ENCODE peak calls at places on chromosomes 7 and 10, in nine cellular contexts. W, Z, F, O, J, R, L, G and S are unnamed samples. For H3K4me1 and H3K27me3, the result is how much of the 10 kb centered on the place peaks cover.

GRCh38 chr10:62437696-62438095 is 63.5 kb downstream of the ZNF365 start:
- DNase-seq in O (no peak), F (no peak), W (no peak), G (peak), Z (peak), J (no peak), R (no peak), L (no peak), S (no peak)

GRCh38 chr7:129205987-129206785 is 17.8 kb downstream of the SMO start:
- DNase-seq in F (no peak), J (no peak), W (no peak), Z (no peak), R (no peak), G (no peak), O (no peak), L (no peak), S (no peak)

GRCh38 chr7:37040330-37040729 is 316.0 kb upstream of the AOAH start:
- DNase-seq in W (no peak), J (no peak), L (no peak), O (no peak), G (no peak), Z (no peak), R (no peak), F (no peak), S (no peak)

GRCh38 chr7:134920026-134920758 is 66.1 kb upstream of the AGBL3 start:
- DNase-seq in L (no peak), W (no peak), F (no peak), Z (peak), J (no peak), O (no peak), R (no peak), G (no peak), S (no peak)

GRCh38 chr10:125407557-125407956 is 247.2 kb upstream of the CTBP2 start:
- DNase-seq in O (no peak), G (no peak), J (no peak), Z (no peak), L (no peak), R (no peak), W (no peak), F (no peak), S (no peak)

GRCh38 chr7:117807688-117808087 is 65.6 kb downstream of the CTTNBP2 start:
- DNase-seq in J (no peak), L (no peak), Z (no peak), W (no peak), R (no peak), O (no peak), G (no peak), F (no peak), S (no peak)

GRCh38 chr10:89382757-89383156 is 4.9 kb downstream of the IFIT1B start:
- DNase-seq in W (no peak), R (no peak), O (no peak), Z (peak), L (no peak), J (no peak), F (no peak), G (no peak), S (no peak)

GRCh38 chr7:44282601-44283171 is 42.7 kb downstream of the CAMK2B start:
- DNase-seq in R (peak), L (peak), O (no peak), J (peak), F (peak), Z (no peak), G (peak), W (no peak), S (peak)

GRCh38 chr10:119397416-119397815 is 145.1 kb downstream of the RGS10 start:
- DNase-seq in W (no peak), J (no peak), Z (no peak), O (no peak), L (no peak), R (no peak), G (no peak), F (no peak), S (no peak)

GRCh38 chr10:127923646-127924045 is 16.7 kb downstream of the PTPRE start:
- DNase-seq in O (no peak), G (no peak), W (no peak), F (no peak), Z (no peak), L (no peak), R (no peak), J (no peak), S (no peak)

GRCh38 chr7:157404845-157405481 is 68.2 kb downstream of the DNAJB6 start:
- DNase-seq in F (no peak), R (no peak), L (no peak), G (peak), W (no peak), J (no peak), Z (peak), O (peak), S (no peak)

GRCh38 chr7:36958094-36958718 is 233.9 kb upstream of the AOAH start:
- DNase-seq in R (no peak), Z (peak), O (no peak), F (no peak), G (no peak), J (no peak), W (no peak), L (no peak), S (no peak)

GRCh38 chr7:111126987-111127386 is 36.1 kb downstream of the LRRN3 start:
- DNase-seq in F (no peak), G (no peak), R (no peak), O (no peak), J (no peak), L (no peak), W (no peak), Z (peak), S (no peak)

GRCh38 chr7:137820677-137821420 is 25.9 kb downstream of the DGKI start:
- DNase-seq in L (no peak), W (peak), G (peak), Z (peak), R (peak), J (no peak), F (peak), O (peak), S (no peak)

GRCh38 chr10:128036746-128037542 is 89.3 kb downstream of the MKI67 start:
- DNase-seq in L (peak), W (no peak), R (no peak), J (no peak), F (no peak), Z (peak), G (no peak), O (no peak), S (no peak)

GRCh38 chr10:87093461-87094372 is 926 bp downstream of the GLUD1 start:
- DNase-seq in J (peak), F (peak), Z (peak), R (peak), G (peak), W (peak), O (peak), L (peak), S (peak)

GRCh38 chr10:20855398-20856038 is 41.6 kb downstream of the NEBL start:
- DNase-seq in R (no peak), F (no peak), W (no peak), O (no peak), L (no peak), J (no peak), Z (peak), G (no peak), S (no peak)

GRCh38 chr10:89164080-89164479 is 43.0 kb downstream of the CH25H start:
- DNase-seq in L (no peak), F (no peak), Z (no peak), W (no peak), R (no peak), J (no peak), O (no peak), G (peak), S (no peak)

GRCh38 chr7:33334349-33334748 is 205.0 kb downstream of the BBS9 start:
- DNase-seq in L (no peak), O (no peak), R (no peak), J (no peak), G (no peak), W (no peak), F (no peak), Z (peak), S (peak)

GRCh38 chr10:69375307-69376151 is 41.2 kb downstream of the TACR2 start:
- DNase-seq in F (peak), Z (no peak), G (peak), W (no peak), J (no peak), O (peak), R (no peak), L (no peak), S (peak)

GRCh38 chr10:110218627-110219026 is 11.2 kb downstream of the MXI1 start:
- DNase-seq in Z (no peak), O (no peak), R (no peak), W (no peak), G (no peak), L (no peak), J (peak), F (no peak), S (no peak)

GRCh38 chr10:126734957-126735356 is 64.5 kb upstream of the C10orf90 start:
- DNase-seq in F (no peak), Z (no peak), L (no peak), G (no peak), J (no peak), O (no peak), W (no peak), R (no peak), S (no peak)

GRCh38 chr7:149616898-149617297 is 119.3 kb upstream of the ZNF746 start:
- DNase-seq in W (no peak), J (no peak), Z (no peak), O (no peak), R (no peak), F (no peak), G (no peak), L (no peak), S (no peak)

GRCh38 chr10:99532687-99533495 is at the start of gene NKX2-3:
- DNase-seq in O (no peak), L (peak), G (peak), Z (no peak), F (peak), R (peak), J (peak), W (peak), S (peak)

GRCh38 chr7:106022193-106022821 is 59.2 kb downstream of the CDHR3 start:
- DNase-seq in L (peak), F (no peak), J (no peak), O (no peak), W (no peak), R (no peak), G (peak), Z (peak), S (no peak)

GRCh38 chr10:31757831-31758230 is 170.8 kb downstream of the ARHGAP12 start:
- DNase-seq in L (no peak), G (no peak), W (no peak), Z (no peak), R (no peak), O (no peak), J (no peak), F (no peak), S (no peak)

GRCh38 chr7:10412426-10413019 is 561.1 kb upstream of the PHF14 start:
- DNase-seq in Z (peak), J (no peak), L (no peak), O (no peak), R (no peak), G (peak), W (no peak), F (no peak), S (peak)

GRCh38 chr7:142961973-142962913 is at the start of gene KEL:
- DNase-seq in W (no peak), O (no peak), G (no peak), Z (no peak), J (no peak), R (no peak), F (no peak), L (no peak), S (no peak)

GRCh38 chr10:49572594-49573114 is 33.7 kb upstream of the ERCC6 start:
- DNase-seq in L (no peak), W (no peak), F (no peak), R (no peak), O (no peak), J (no peak), G (no peak), Z (no peak), S (no peak)

GRCh38 chr7:132492841-132493445 is 83.3 kb downstream of the PLXNA4 start:
- DNase-seq in O (no peak), Z (no peak), R (no peak), G (no peak), W (no peak), F (no peak), L (no peak), J (no peak), S (no peak)

GRCh38 chr10:131211965-131212619 is 99.4 kb downstream of the TCERG1L start:
- DNase-seq in W (no peak), Z (no peak), O (no peak), J (no peak), R (no peak), G (no peak), F (no peak), L (no peak), S (no peak)

GRCh38 chr7:94367940-94368339 is 26.8 kb upstream of the COL1A2 start:
- DNase-seq in G (no peak), Z (peak), L (no peak), W (no peak), J (no peak), R (no peak), F (no peak), O (no peak), S (no peak)

GRCh38 chr7:92159-92767 is 100.1 kb upstream of the FAM20C start:
- DNase-seq in R (no peak), G (no peak), O (no peak), W (no peak), J (no peak), Z (no peak), F (no peak), L (no peak), S (no peak)
- H3K4me1 ChIP-seq in R (under half), G (under half), O (under half), W (under half), J (under half), Z (half or more), F (under half), L (under half), S (under half)

GRCh38 chr7:126443951-126444350 is 808.8 kb downstream of the GRM8 start:
- DNase-seq in R (no peak), W (no peak), J (no peak), F (no peak), G (no peak), Z (no peak), O (no peak), L (no peak), S (no peak)
- H3K27me3 ChIP-seq in R (under half), W (under half), J (under half), F (under half), G (under half), Z (under half), O (under half), L (under half), S (under half)

DNA sequence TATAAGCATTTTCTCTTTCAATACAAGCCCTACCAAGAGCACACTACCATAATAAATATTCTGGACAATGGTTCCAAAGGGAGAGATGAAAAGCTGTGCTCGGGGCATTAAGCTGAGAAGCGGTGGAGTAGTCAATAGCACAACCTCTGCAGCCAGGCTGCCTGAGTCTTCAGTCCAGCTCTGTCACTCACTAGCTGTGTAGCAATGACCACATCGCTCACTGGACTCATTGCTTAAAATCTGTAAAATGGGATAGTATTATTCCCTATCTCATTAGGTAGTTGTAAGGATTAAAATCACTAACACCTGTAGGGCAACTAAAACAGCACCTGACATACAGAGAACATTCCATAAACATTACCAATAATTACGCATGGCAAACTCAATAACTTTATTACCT is 199.9 kb upstream of the KLF14 start:
- DNase-seq in L (no peak), R (no peak), Z (no peak), F (no peak), J (no peak), G (no peak), O (no peak), W (no peak), S (no peak)
- TF ChIP-seq CTCF in L (no peak), R (no peak), Z (no peak), F (no peak), J (no peak), G (no peak), O (no peak), W (no peak), S (no peak)

GRCh38 chr7:108299251-108300014 is 156.8 kb downstream of the NRCAM start:
- DNase-seq in G (no peak), Z (peak), J (no peak), F (no peak), W (no peak), R (no peak), O (no peak), L (no peak), S (no peak)
- H3K4me1 ChIP-seq in G (under half), Z (under half), J (under half), F (under half), W (under half), R (under half), O (under half), L (under half), S (under half)

DNA sequence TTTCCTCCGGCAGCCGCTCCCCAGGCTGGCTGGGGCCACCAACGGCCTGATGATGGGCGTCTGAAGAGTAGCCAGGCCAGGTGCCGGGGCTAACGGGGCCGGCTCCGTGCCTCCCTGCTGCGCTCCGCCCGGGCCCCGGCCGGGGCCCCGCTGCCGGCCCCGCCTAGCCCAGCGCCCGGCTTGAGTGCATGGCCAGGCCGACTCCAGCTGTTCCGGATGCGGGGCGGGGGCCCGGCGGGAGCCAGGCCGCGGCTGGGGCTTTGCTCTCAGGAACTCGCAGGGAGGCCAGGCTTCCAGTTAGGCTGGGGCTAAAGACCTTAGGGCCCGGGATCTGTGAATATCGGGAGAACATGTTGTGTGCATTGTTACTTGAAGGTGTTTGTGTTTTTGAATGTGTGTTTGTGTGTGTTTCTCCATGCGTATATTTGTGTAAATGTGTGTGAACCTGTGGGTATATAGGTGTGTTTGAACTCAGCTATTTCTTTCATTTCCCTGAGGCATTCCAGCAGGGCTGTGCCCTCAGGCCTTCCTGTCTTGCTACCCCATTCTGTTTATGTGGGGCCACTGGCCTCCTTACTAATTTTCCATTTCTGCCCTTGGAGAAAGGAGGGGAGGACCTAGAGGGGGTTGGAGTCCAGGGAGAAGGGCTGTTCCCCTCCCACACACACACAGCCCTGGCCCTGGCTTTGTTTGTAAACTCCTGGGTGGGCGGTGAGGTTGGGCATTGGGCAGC is 1.1 kb upstream of the LBX1 start:
- DNase-seq in W (no peak), G (no peak), O (no peak), R (no peak), Z (no peak), J (no peak), F (no peak), L (no peak), S (no peak)
- H3K27me3 ChIP-seq in W (under half), G (under half), O (under half), R (under half), Z (half or more), J (half or more), F (half or more), L (half or more), S (under half)

DNA sequence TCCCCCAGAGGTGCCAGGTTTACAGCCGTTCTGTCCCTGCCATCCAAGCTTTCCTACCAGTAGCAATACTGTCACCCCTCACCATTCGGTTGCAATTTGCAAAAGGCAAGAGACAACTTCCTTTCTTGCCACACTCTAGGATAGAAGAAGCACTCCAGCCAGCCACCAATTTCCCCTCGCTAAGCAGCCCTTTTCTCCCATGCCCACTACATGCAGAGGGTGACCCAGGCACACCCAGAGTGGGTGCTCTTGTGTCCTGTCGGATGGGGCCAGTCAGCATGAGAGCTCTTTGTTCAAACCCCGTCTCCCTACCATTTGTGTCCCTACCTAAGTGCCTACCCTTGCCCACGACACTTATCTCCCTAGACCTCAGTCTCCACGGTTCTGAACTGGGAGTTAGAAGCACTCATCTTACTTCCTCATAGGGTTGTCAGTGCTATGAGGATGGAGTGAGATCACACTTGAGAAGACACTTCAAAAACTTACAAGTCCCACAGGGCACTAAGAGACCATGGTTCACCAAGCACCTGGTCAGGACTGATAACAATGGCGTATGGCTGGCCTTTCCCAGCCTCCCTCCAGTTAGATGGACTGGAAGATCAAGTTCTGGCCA is 43.3 kb downstream of the KCNMA1 start:
- DNase-seq in R (no peak), L (no peak), Z (no peak), J (no peak), G (no peak), W (no peak), F (no peak), O (no peak), S (no peak)
- TF ChIP-seq CTCF in R (no peak), L (no peak), Z (no peak), J (no peak), G (no peak), W (no peak), F (no peak), O (no peak), S (no peak)

GRCh38 chr7:30166155-30166840 is 31.5 kb downstream of the MTURN start:
- DNase-seq in W (no peak), Z (no peak), F (no peak), R (no peak), L (peak), G (peak), J (peak), O (peak), S (no peak)

GRCh38 chr7:30166841-30167235 is 32.1 kb downstream of the MTURN start:
- DNase-seq in O (no peak), L (no peak), Z (no peak), R (no peak), G (no peak), F (no peak), J (no peak), W (no peak), S (no peak)

GRCh38 chr7:30169585-30169978 is 34.8 kb downstream of the MTURN start:
- DNase-seq in O (no peak), L (no peak), J (no peak), W (no peak), Z (peak), G (no peak), R (no peak), F (no peak), S (no peak)

GRCh38 chr7:30170460-30171197 is 35.8 kb downstream of the MTURN start:
- DNase-seq in F (no peak), G (no peak), Z (no peak), J (no peak), W (no peak), L (no peak), O (no peak), R (no peak), S (no peak)

GRCh38 chr7:30168800-30169584 is 34.2 kb downstream of the MTURN start:
- DNase-seq in O (no peak), F (no peak), L (no peak), R (no peak), J (no peak), G (no peak), Z (peak), W (no peak), S (no peak)
- H3K4me1 ChIP-seq in O (under half), F (under half), L (under half), R (half or more), J (under half), G (under half), Z (under half), W (under half), S (under half)

DNA sequence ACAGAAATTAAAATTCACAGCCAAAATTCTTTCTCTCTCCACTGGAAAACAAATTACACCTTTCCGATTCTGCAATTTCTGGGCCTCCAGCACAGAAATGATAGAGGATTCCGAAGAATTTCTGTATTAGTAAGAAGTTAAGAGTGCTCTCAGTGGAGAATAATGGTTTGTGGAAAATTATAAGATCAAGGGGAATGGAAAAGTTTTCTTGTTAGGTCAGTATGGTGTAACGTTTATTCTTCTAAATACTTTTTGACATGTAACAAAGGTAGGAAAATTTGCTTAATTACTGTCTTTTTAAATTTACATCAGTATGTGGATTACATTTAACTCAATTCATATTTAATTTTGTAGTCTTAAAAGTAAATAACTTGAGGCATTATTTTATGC is 288.3 kb upstream of the NFE2L3 start:
- DNase-seq in L (no peak), J (no peak), O (no peak), F (no peak), G (no peak), W (no peak), R (no peak), Z (no peak), S (no peak)
- H3K27me3 ChIP-seq in L (half or more), J (half or more), O (under half), F (under half), G (under half), W (under half), R (under half), Z (half or more), S (under half)

GRCh38 chr7:99156649-99157048 is 12.7 kb upstream of the SMURF1 start:
- DNase-seq in L (no peak), F (no peak), O (no peak), R (no peak), W (no peak), J (no peak), G (no peak), Z (no peak), S (no peak)
- TF ChIP-seq CTCF in L (no peak), F (no peak), O (no peak), R (no peak), W (no peak), J (no peak), G (no peak), Z (no peak), S (no peak)